ENCODE peak calls at places on chromosomes 6 and 20, in four cellular contexts. One of them, this sample, is unnamed.

GRCh38 chr6:168413856-168414255 is 27.1 kb upstream of the SMOC2 start:
- DNase-seq in upper lobe of left lung: no peak
- DNase-seq in lower leg skin: no peak
- DNase-seq in HepG2: no peak
- DNase-seq in this sample: no peak

GRCh38 chr6:49551866-49552129 is 1.3 kb downstream of the C6orf141 start:
- DNase-seq in HepG2: no peak
- DNase-seq in lower leg skin: no peak
- DNase-seq in upper lobe of left lung: no peak
- DNase-seq in this sample: no peak

GRCh38 chr6:123715243-123715863 is 78.6 kb upstream of the TRDN start:
- DNase-seq in lower leg skin: no peak
- DNase-seq in HepG2: peak
- DNase-seq in upper lobe of left lung: no peak
- DNase-seq in this sample: peak

GRCh38 chr20:20085071-20085470 is 32.7 kb downstream of the CFAP61 start:
- DNase-seq in lower leg skin: peak
- DNase-seq in HepG2: no peak
- DNase-seq in upper lobe of left lung: peak
- DNase-seq in this sample: no peak

GRCh38 chr6:167759912-167760311 is 66.8 kb upstream of the AFDN start:
- DNase-seq in upper lobe of left lung: no peak
- DNase-seq in HepG2: no peak
- DNase-seq in lower leg skin: no peak
- DNase-seq in this sample: no peak

GRCh38 chr20:44089987-44090674 is 96.9 kb downstream of the JPH2 start:
- DNase-seq in lower leg skin: no peak
- DNase-seq in upper lobe of left lung: peak
- DNase-seq in HepG2: peak
- DNase-seq in this sample: peak

GRCh38 chr6:40054602-40055001 is 120.3 kb upstream of the MOCS1 start:
- DNase-seq in upper lobe of left lung: no peak
- DNase-seq in lower leg skin: no peak
- DNase-seq in HepG2: no peak
- DNase-seq in this sample: no peak

GRCh38 chr20:48651960-48652359 is 175.8 kb downstream of the PREX1 start:
- DNase-seq in lower leg skin: no peak
- DNase-seq in upper lobe of left lung: no peak
- DNase-seq in HepG2: no peak
- DNase-seq in this sample: no peak

GRCh38 chr6:137240168-137240567 is 21.0 kb upstream of the IFNGR1 start:
- DNase-seq in upper lobe of left lung: peak
- DNase-seq in lower leg skin: peak
- DNase-seq in HepG2: peak
- DNase-seq in this sample: no peak

GRCh38 chr20:25336561-25337422 is 53.8 kb downstream of the ABHD12 start:
- DNase-seq in lower leg skin: peak
- DNase-seq in upper lobe of left lung: no peak
- DNase-seq in HepG2: peak
- DNase-seq in this sample: peak

GRCh38 chr6:130937942-130938604 is 110.9 kb downstream of the SMLR1 start:
- DNase-seq in lower leg skin: no peak
- DNase-seq in HepG2: peak
- DNase-seq in upper lobe of left lung: no peak
- DNase-seq in this sample: no peak

GRCh38 chr20:32497589-32498224 is 87.4 kb downstream of the NOL4L start:
- DNase-seq in HepG2: no peak
- DNase-seq in upper lobe of left lung: peak
- DNase-seq in lower leg skin: no peak
- DNase-seq in this sample: no peak

GRCh38 chr6:109944448-109944847 is 33.7 kb upstream of the GPR6 start:
- DNase-seq in lower leg skin: no peak
- DNase-seq in HepG2: peak
- DNase-seq in upper lobe of left lung: no peak
- DNase-seq in this sample: no peak

GRCh38 chr6:41581381-41581991 is 35.3 kb downstream of the FOXP4 start:
- DNase-seq in lower leg skin: no peak
- DNase-seq in HepG2: no peak
- DNase-seq in upper lobe of left lung: peak
- DNase-seq in this sample: no peak

GRCh38 chr6:122405417-122405816 is 6.0 kb downstream of the HSF2 start:
- DNase-seq in HepG2: no peak
- DNase-seq in upper lobe of left lung: no peak
- DNase-seq in lower leg skin: no peak
- DNase-seq in this sample: peak

GRCh38 chr6:32785781-32786533 is 22.6 kb upstream of the HLA-DQB2 start:
- DNase-seq in HepG2: peak
- DNase-seq in upper lobe of left lung: peak
- DNase-seq in lower leg skin: peak
- DNase-seq in this sample: peak

GRCh38 chr6:78436335-78436734 is 431.0 kb upstream of the IRAK1BP1 start:
- DNase-seq in HepG2: peak
- DNase-seq in lower leg skin: no peak
- DNase-seq in upper lobe of left lung: no peak
- DNase-seq in this sample: no peak

GRCh38 chr6:128327890-128328289 is 192.5 kb downstream of the PTPRK start:
- DNase-seq in lower leg skin: no peak
- DNase-seq in HepG2: peak
- DNase-seq in upper lobe of left lung: no peak
- DNase-seq in this sample: peak

GRCh38 chr6:17905611-17906592 is 81.5 kb downstream of the KIF13A start:
- DNase-seq in HepG2: no peak
- DNase-seq in lower leg skin: no peak
- DNase-seq in upper lobe of left lung: no peak
- DNase-seq in this sample: no peak

GRCh38 chr6:42899871-42900270 is 16.0 kb upstream of the PTCRA start:
- DNase-seq in HepG2: no peak
- DNase-seq in upper lobe of left lung: no peak
- DNase-seq in lower leg skin: no peak
- DNase-seq in this sample: no peak

GRCh38 chr6:105781248-105781647 is 304.9 kb upstream of the PRDM1 start:
- DNase-seq in HepG2: no peak
- DNase-seq in lower leg skin: no peak
- DNase-seq in upper lobe of left lung: no peak
- DNase-seq in this sample: no peak

GRCh38 chr6:15549371-15549770 is 113.5 kb downstream of the DTNBP1 start:
- DNase-seq in lower leg skin: no peak
- DNase-seq in HepG2: no peak
- DNase-seq in upper lobe of left lung: no peak
- DNase-seq in this sample: no peak

GRCh38 chr6:106702046-106702445 is 72.7 kb downstream of the QRSL1 start:
- DNase-seq in upper lobe of left lung: no peak
- DNase-seq in HepG2: no peak
- DNase-seq in lower leg skin: no peak
- DNase-seq in this sample: no peak

GRCh38 chr6:52640170-52640569 is 30.7 kb upstream of the TMEM14A start:
- DNase-seq in upper lobe of left lung: no peak
- DNase-seq in lower leg skin: no peak
- DNase-seq in HepG2: peak
- DNase-seq in this sample: no peak

GRCh38 chr6:10412165-10412947 is 2.5 kb downstream of the TFAP2A start:
- DNase-seq in upper lobe of left lung: no peak
- DNase-seq in lower leg skin: no peak
- DNase-seq in HepG2: no peak
- DNase-seq in this sample: no peak
- TF ChIP-seq POLR2A in upper lobe of left lung: no peak
- TF ChIP-seq POLR2A in lower leg skin: no peak
- TF ChIP-seq POLR2A in HepG2: no peak
- TF ChIP-seq POLR2A in this sample: no peak

GRCh38 chr20:37179671-37180524 is 550 bp upstream of the MROH8 start:
- DNase-seq in HepG2: peak
- DNase-seq in lower leg skin: no peak
- DNase-seq in upper lobe of left lung: no peak
- DNase-seq in this sample: no peak

DNA sequence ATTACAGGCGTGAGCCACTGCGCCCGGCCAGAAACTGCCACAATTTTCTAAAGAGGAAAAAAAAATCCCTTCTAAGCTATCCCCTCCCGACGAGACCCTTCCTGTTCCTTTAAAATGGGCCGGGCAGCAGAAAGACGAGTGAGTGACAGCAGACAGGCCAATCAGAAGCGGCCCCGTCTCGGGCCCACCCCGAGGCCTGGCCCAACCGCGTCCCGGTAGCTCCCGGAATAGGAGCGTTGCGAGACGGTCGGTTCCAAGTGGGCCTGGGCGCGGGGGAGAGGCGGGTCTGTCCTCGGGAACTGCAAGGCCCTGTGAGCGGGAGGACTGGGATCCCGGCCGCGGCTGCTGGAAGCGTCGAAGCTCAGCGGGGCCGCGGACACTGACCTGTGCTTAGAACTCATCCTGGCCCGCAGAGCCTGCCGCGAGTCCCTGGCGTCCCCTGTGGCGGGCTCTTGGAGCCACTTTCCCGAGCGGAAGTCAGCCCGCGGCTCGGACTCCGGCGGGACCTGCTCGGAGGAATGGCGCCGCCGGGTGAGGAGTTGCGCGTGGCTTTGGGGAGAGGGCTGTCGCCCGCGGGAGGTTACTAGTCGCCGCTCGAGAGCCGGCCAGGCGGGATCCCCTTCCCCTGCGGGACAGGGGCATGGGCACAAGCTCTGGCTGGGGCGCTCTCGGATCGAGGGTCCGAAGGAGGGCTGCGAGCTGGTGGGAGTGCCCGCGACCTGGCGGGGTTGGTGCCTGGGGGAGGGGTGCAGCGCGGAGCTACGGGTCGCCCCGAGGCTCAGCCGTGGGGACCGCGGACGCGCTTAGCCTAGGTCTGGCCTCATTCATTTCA is at the start of the genes MROH8 and RPN2:
- DNase-seq in HepG2: peak
- DNase-seq in upper lobe of left lung: peak
- DNase-seq in lower leg skin: peak
- DNase-seq in this sample: peak
- TF ChIP-seq POLR2A in HepG2: peak
- TF ChIP-seq POLR2A in upper lobe of left lung: peak
- TF ChIP-seq POLR2A in lower leg skin: no peak
- TF ChIP-seq POLR2A in this sample: peak

GRCh38 chr20:58389324-58389967 is 417 bp downstream of the VAPB start:
- DNase-seq in HepG2: peak
- DNase-seq in lower leg skin: no peak
- DNase-seq in upper lobe of left lung: peak
- DNase-seq in this sample: peak
- TF ChIP-seq POLR2A in HepG2: no peak
- TF ChIP-seq POLR2A in lower leg skin: no peak
- TF ChIP-seq POLR2A in upper lobe of left lung: no peak
- TF ChIP-seq POLR2A in this sample: peak

GRCh38 chr6:111805511-111806181 is 67.6 kb downstream of the FYN start:
- DNase-seq in HepG2: no peak
- DNase-seq in upper lobe of left lung: no peak
- DNase-seq in lower leg skin: no peak
- DNase-seq in this sample: peak

GRCh38 chr6:111809264-111809663 is 64.0 kb downstream of the FYN start:
- DNase-seq in lower leg skin: no peak
- DNase-seq in upper lobe of left lung: no peak
- DNase-seq in HepG2: no peak
- DNase-seq in this sample: no peak

GRCh38 chr6:111804627-111805235 is 68.5 kb downstream of the FYN start:
- DNase-seq in lower leg skin: no peak
- DNase-seq in HepG2: no peak
- DNase-seq in upper lobe of left lung: peak
- DNase-seq in this sample: peak

GRCh38 chr6:111808493-111808892 is 64.8 kb downstream of the FYN start:
- DNase-seq in HepG2: no peak
- DNase-seq in upper lobe of left lung: no peak
- DNase-seq in lower leg skin: no peak
- DNase-seq in this sample: no peak

GRCh38 chr6:111806561-111807497 is 66.4 kb downstream of the FYN start:
- DNase-seq in upper lobe of left lung: no peak
- DNase-seq in lower leg skin: no peak
- DNase-seq in HepG2: no peak
- DNase-seq in this sample: no peak
- TF ChIP-seq POLR2A in upper lobe of left lung: no peak
- TF ChIP-seq POLR2A in lower leg skin: no peak
- TF ChIP-seq POLR2A in HepG2: no peak
- TF ChIP-seq POLR2A in this sample: no peak

GRCh38 chr6:89353118-89353556 is 615 bp upstream of the UBE2J1 start:
- DNase-seq in HepG2: no peak
- DNase-seq in lower leg skin: no peak
- DNase-seq in upper lobe of left lung: no peak
- DNase-seq in this sample: no peak
- TF ChIP-seq POLR2A in HepG2: no peak
- TF ChIP-seq POLR2A in lower leg skin: no peak
- TF ChIP-seq POLR2A in upper lobe of left lung: no peak
- TF ChIP-seq POLR2A in this sample: no peak